ENCODE peak calls at places on chromosomes 3 and 15, in ten cellular contexts. R is HL-60, K is mammary epithelial cell, S is PC-9, F is endodermal cell, Q is tibial artery, U is suprapubic skin, I is RWPE1, A is AG04450, P is lung. O is an unnamed sample.

GRCh38 chr3:169348981-169349942 is 314.2 kb downstream of the MECOM start:
- DNase-seq in R (no peak), K (peak), S (peak), F (peak), Q (no peak), U (no peak), I (peak), A (no peak), P (peak), O (no peak)

GRCh38 chr15:90340345-90340744 is 11.7 kb upstream of the ZNF774 start:
- DNase-seq in R (no peak), K (no peak), S (no peak), F (peak), Q (no peak), U (no peak), I (no peak), A (no peak), P (no peak), O (no peak)

GRCh38 chr3:188796122-188796631 is 375.6 kb upstream of the TPRG1 start:
- DNase-seq in R (no peak), K (peak), S (no peak), F (no peak), Q (no peak), U (no peak), I (no peak), A (peak), P (no peak), O (no peak)

GRCh38 chr3:66438045-66438444 is 62.8 kb downstream of the LRIG1 start:
- DNase-seq in R (no peak), K (no peak), S (no peak), F (no peak), Q (no peak), U (no peak), I (no peak), A (no peak), P (no peak), O (no peak)

GRCh38 chr3:128378631-128379347 is 87.9 kb downstream of the DNAJB8 start:
- DNase-seq in R (no peak), K (no peak), S (no peak), F (no peak), Q (no peak), U (no peak), I (no peak), A (peak), P (peak), O (no peak)

GRCh38 chr3:38129058-38129457 is 7.9 kb downstream of the ACAA1 start:
- DNase-seq in R (no peak), K (no peak), S (no peak), F (no peak), Q (peak), U (peak), I (no peak), A (no peak), P (no peak), O (peak)

GRCh38 chr3:49914906-49915305 is 11.2 kb upstream of the MST1R start:
- DNase-seq in R (no peak), K (peak), S (no peak), F (no peak), Q (no peak), U (no peak), I (no peak), A (no peak), P (no peak), O (no peak)

GRCh38 chr3:105970283-105970682 is 101.5 kb upstream of the CBLB start:
- DNase-seq in R (peak), K (peak), S (no peak), F (no peak), Q (peak), U (no peak), I (peak), A (peak), P (peak), O (no peak)

GRCh38 chr15:93001156-93001555 is 87.9 kb downstream of the RGMA start:
- DNase-seq in R (no peak), K (no peak), S (no peak), F (no peak), Q (no peak), U (no peak), I (no peak), A (no peak), P (no peak), O (no peak)

GRCh38 chr3:14505001-14505802 is 34.9 kb downstream of the GRIP2 start:
- DNase-seq in R (no peak), K (no peak), S (no peak), F (peak), Q (no peak), U (peak), I (no peak), A (no peak), P (no peak), O (no peak)

GRCh38 chr3:128318275-128318920 is 148.3 kb downstream of the DNAJB8 start:
- DNase-seq in R (no peak), K (no peak), S (no peak), F (peak), Q (no peak), U (peak), I (no peak), A (no peak), P (no peak), O (no peak)

GRCh38 chr3:36373084-36373483 is 7.2 kb upstream of the STAC start:
- DNase-seq in R (no peak), K (peak), S (peak), F (no peak), Q (no peak), U (no peak), I (no peak), A (peak), P (no peak), O (no peak)

GRCh38 chr15:70096215-70096974 is 1.3 kb downstream of the TLE3 start:
- DNase-seq in R (no peak), K (peak), S (peak), F (no peak), Q (peak), U (no peak), I (peak), A (no peak), P (peak), O (no peak)

GRCh38 chr15:22919171-22919570 is 61.0 kb downstream of the CYFIP1 start:
- DNase-seq in R (no peak), K (no peak), S (no peak), F (no peak), Q (no peak), U (no peak), I (no peak), A (no peak), P (no peak), O (no peak)

GRCh38 chr3:112481342-112481870 is 17.9 kb downstream of the BTLA start:
- DNase-seq in R (no peak), K (no peak), S (no peak), F (no peak), Q (no peak), U (no peak), I (no peak), A (no peak), P (no peak), O (no peak)

GRCh38 chr15:72472907-72473669 is 1.0 kb upstream of the ARIH1 start:
- DNase-seq in R (no peak), K (peak), S (no peak), F (no peak), Q (no peak), U (no peak), I (no peak), A (no peak), P (no peak), O (no peak)

GRCh38 chr3:111803123-111803593 is 55.9 kb upstream of the PHLDB2 start:
- DNase-seq in R (no peak), K (peak), S (peak), F (no peak), Q (peak), U (peak), I (peak), A (peak), P (peak), O (peak)

GRCh38 chr15:91965501-91966180 is 112.1 kb downstream of the SLCO3A1 start:
- DNase-seq in R (no peak), K (peak), S (peak), F (no peak), Q (no peak), U (no peak), I (peak), A (no peak), P (no peak), O (peak)

GRCh38 chr3:98029083-98029482 is 6.0 kb downstream of the GABRR3 start:
- DNase-seq in R (no peak), K (no peak), S (no peak), F (no peak), Q (no peak), U (no peak), I (no peak), A (no peak), P (no peak), O (no peak)

GRCh38 chr3:175007316-175007715 is 148.2 kb downstream of the NAALADL2 start:
- DNase-seq in R (no peak), K (no peak), S (no peak), F (no peak), Q (no peak), U (no peak), I (no peak), A (no peak), P (no peak), O (no peak)

GRCh38 chr3:190385835-190386688 is 1.9 kb upstream of the CLDN16 start:
- DNase-seq in R (peak), K (peak), S (peak), F (no peak), Q (no peak), U (no peak), I (peak), A (peak), P (no peak), O (peak)

GRCh38 chr3:6578526-6578925 is 282.4 kb upstream of the GRM7 start:
- DNase-seq in R (no peak), K (peak), S (no peak), F (no peak), Q (no peak), U (no peak), I (no peak), A (no peak), P (no peak), O (no peak)

GRCh38 chr3:3906171-3906570 is 106.9 kb downstream of the LRRN1 start:
- DNase-seq in R (no peak), K (no peak), S (no peak), F (no peak), Q (no peak), U (no peak), I (no peak), A (no peak), P (no peak), O (no peak)

GRCh38 chr3:184526158-184526483 is 35.5 kb upstream of the EPHB3 start:
- DNase-seq in R (no peak), K (no peak), S (no peak), F (no peak), Q (no peak), U (no peak), I (no peak), A (no peak), P (no peak), O (no peak)

GRCh38 chr15:69491051-69491505 is 38.5 kb downstream of the RPLP1 start:
- DNase-seq in R (no peak), K (no peak), S (no peak), F (peak), Q (peak), U (peak), I (no peak), A (no peak), P (peak), O (peak)

GRCh38 chr3:115961390-115961789 is 338.1 kb downstream of the GAP43 start:
- DNase-seq in R (no peak), K (peak), S (no peak), F (no peak), Q (no peak), U (no peak), I (no peak), A (no peak), P (no peak), O (no peak)

GRCh38 chr15:31145271-31145911 is 43.9 kb upstream of the TRPM1 start:
- DNase-seq in R (no peak), K (peak), S (no peak), F (no peak), Q (no peak), U (no peak), I (no peak), A (no peak), P (no peak), O (no peak)

GRCh38 chr3:86624192-86624591 is 366.8 kb downstream of the VGLL3 start:
- DNase-seq in R (no peak), K (no peak), S (no peak), F (no peak), Q (no peak), U (no peak), I (no peak), A (no peak), P (no peak), O (no peak)

GRCh38 chr3:61560452-61561373 is 658 bp upstream of the PTPRG start:
- DNase-seq in R (no peak), K (peak), S (peak), F (peak), Q (peak), U (peak), I (peak), A (peak), P (peak), O (peak)

GRCh38 chr3:178802259-178802658 is 266.0 kb downstream of the KCNMB2 start:
- DNase-seq in R (no peak), K (no peak), S (no peak), F (no peak), Q (no peak), U (no peak), I (no peak), A (no peak), P (no peak), O (no peak)

DNA sequence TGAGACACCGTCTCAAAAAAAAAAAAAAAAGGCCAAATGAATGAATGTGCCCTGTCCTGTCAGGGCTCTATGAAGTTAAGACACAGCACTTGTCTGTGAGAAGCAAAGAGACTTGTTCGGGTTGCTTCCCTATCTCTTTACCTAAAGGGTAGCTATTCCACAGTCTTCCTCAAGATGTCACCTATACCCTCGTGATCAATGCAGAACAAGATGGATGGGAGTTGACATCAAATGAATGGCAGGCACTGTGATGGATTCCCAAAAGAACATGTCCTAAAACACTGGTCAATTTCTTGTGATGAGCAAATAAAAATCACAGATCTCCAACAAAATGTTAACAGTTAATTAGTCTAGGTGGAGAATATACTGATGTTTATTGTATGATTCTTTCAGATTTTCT is 9.5 kb downstream of the TADA3 start:
- DNase-seq in R (peak), K (no peak), S (no peak), F (no peak), Q (no peak), U (no peak), I (no peak), A (no peak), P (no peak), O (no peak)
- TF ChIP-seq CTCF in R (no peak), K (peak), S (peak), F (peak), Q (no peak), U (no peak), I (peak), A (no peak), P (peak), O (peak)

DNA sequence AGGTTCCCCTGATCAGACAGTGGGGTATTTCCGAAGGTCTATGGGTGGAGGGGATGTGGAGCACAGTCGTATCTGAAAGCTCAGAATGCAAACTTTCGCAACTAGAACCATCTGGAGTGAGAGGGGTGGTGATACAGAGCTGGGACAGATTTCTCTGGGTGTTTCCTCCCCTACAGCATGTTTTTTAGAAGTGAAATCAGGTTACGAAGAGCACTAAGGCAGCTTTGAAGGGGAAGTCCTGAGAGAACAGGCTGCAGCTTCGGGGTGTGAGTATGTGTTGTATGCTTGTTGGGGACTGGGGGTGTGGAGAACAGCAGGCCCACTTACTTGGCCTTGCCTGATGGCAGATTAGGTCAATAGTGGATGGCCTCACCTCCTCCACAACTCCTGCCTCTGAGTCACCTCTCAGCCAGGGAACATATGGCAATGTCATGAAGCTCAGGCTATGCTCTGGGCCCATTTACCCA is 107.1 kb upstream of the RASGRP1 start:
- DNase-seq in R (no peak), K (no peak), S (no peak), F (no peak), Q (no peak), U (no peak), I (no peak), A (no peak), P (no peak), O (no peak)
- H3K27ac ChIP-seq in R (no peak), K (no peak), S (no peak), F (no peak), Q (no peak), U (peak), I (no peak), A (no peak), P (no peak), O (no peak)

GRCh38 chr3:194250104-194251002 is 100.8 kb downstream of the CPN2 start:
- DNase-seq in R (no peak), K (no peak), S (no peak), F (no peak), Q (no peak), U (peak), I (no peak), A (no peak), P (no peak), O (no peak)
- TF ChIP-seq CTCF in R (no peak), K (no peak), S (no peak), F (no peak), Q (no peak), U (no peak), I (no peak), A (no peak), P (no peak), O (no peak)

GRCh38 chr3:149377408-149378111 is at the start of gene TM4SF1:
- DNase-seq in R (no peak), K (peak), S (peak), F (peak), Q (peak), U (no peak), I (peak), A (peak), P (peak), O (peak)

GRCh38 chr3:149375164-149375823 is 2.2 kb downstream of the TM4SF1 start:
- DNase-seq in R (no peak), K (peak), S (no peak), F (no peak), Q (no peak), U (no peak), I (no peak), A (no peak), P (no peak), O (no peak)

GRCh38 chr3:149376728-149377407 is 581 bp downstream of the TM4SF1 start:
- DNase-seq in R (no peak), K (no peak), S (no peak), F (no peak), Q (no peak), U (no peak), I (no peak), A (no peak), P (no peak), O (no peak)

GRCh38 chr3:149374391-149374790 is 3.1 kb downstream of the TM4SF1 start:
- DNase-seq in R (no peak), K (no peak), S (no peak), F (no peak), Q (no peak), U (no peak), I (no peak), A (no peak), P (no peak), O (no peak)

GRCh38 chr3:149375824-149376196 is 1.6 kb downstream of the TM4SF1 start:
- DNase-seq in R (no peak), K (no peak), S (no peak), F (no peak), Q (no peak), U (no peak), I (no peak), A (no peak), P (no peak), O (no peak)
- H3K27ac ChIP-seq in R (no peak), K (peak), S (peak), F (no peak), Q (peak), U (peak), I (peak), A (peak), P (no peak), O (peak)

GRCh38 chr15:29263289-29263688 is 6.3 kb downstream of the NSMCE3 start:
- DNase-seq in R (no peak), K (no peak), S (no peak), F (no peak), Q (no peak), U (no peak), I (no peak), A (no peak), P (no peak), O (no peak)

GRCh38 chr15:29262738-29263137 is 6.9 kb downstream of the NSMCE3 start:
- DNase-seq in R (no peak), K (no peak), S (no peak), F (no peak), Q (no peak), U (no peak), I (no peak), A (no peak), P (no peak), O (no peak)

GRCh38 chr15:29260896-29261295 is 8.7 kb downstream of the NSMCE3 start:
- DNase-seq in R (no peak), K (no peak), S (no peak), F (no peak), Q (no peak), U (no peak), I (no peak), A (no peak), P (no peak), O (no peak)

DNA sequence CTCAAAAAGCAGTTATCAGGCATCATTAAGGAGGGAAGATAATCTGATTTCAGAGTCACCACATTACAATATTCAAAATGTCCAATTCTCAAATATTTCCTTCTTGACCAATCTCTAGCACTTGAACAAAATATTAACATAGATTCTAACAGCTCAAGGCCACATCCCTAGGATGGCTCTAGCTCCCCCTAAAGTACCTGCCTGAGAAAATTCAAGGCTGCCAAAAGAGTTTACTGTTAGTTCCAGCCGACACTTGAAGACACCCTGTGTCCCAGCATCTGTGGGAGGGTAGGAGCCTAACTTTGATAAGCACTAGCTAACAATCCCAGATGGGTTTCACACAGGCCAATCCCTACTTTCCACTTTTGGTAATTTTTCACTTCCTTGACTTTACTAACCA is 10.4 kb downstream of the NSMCE3 start:
- DNase-seq in R (no peak), K (no peak), S (no peak), F (no peak), Q (no peak), U (no peak), I (no peak), A (no peak), P (no peak), O (no peak)
- TF ChIP-seq CTCF in R (no peak), K (no peak), S (no peak), F (peak), Q (no peak), U (no peak), I (no peak), A (no peak), P (no peak), O (peak)

O was measured in RWPE2.